ENCODE peak calls at places on chromosomes 16 and 17, in seven cellular contexts. Q, V, M, R, U, Y and J are unnamed samples.

GRCh38 chr16:4214215-4214621 is 27.7 kb downstream of the SRL start:
- DNase-seq in Y (no peak), U (no peak), Q (peak), R (peak), M (peak), V (no peak), J (no peak)

GRCh38 chr17:3512512-3513171 is 36.8 kb downstream of the ASPA start:
- DNase-seq in Y (no peak), M (peak), V (peak), Q (peak), U (peak), R (no peak), J (peak)

GRCh38 chr17:32271844-32272243 is 6.2 kb downstream of the RHBDL3 start:
- DNase-seq in V (no peak), Q (no peak), Y (no peak), U (no peak), R (no peak), M (no peak), J (no peak)

GRCh38 chr16:66422366-66422765 is 4.7 kb upstream of the BEAN1 start:
- DNase-seq in M (no peak), R (no peak), V (no peak), Y (no peak), U (no peak), Q (no peak), J (peak)

GRCh38 chr17:49454050-49454449 is 39.4 kb upstream of the PHB1 start:
- DNase-seq in M (no peak), Q (peak), R (no peak), V (no peak), Y (no peak), U (peak), J (no peak)

GRCh38 chr17:41421116-41421515 is 3.3 kb downstream of the KRT37 start:
- DNase-seq in Q (no peak), V (no peak), R (peak), M (no peak), Y (no peak), U (no peak), J (no peak)

GRCh38 chr17:20085283-20085875 is 76.2 kb downstream of the SPECC1 start:
- DNase-seq in Q (peak), V (no peak), U (peak), Y (no peak), M (no peak), R (no peak), J (peak)

GRCh38 chr17:14875557-14876412 is 389.3 kb downstream of the PMP22 start:
- DNase-seq in V (no peak), R (no peak), Y (no peak), U (no peak), Q (no peak), M (no peak), J (no peak)

GRCh38 chr16:11685844-11686618 is 17.8 kb downstream of the SNN start:
- DNase-seq in U (no peak), R (no peak), Y (no peak), V (no peak), Q (no peak), M (peak), J (no peak)

GRCh38 chr17:17811381-17812210 is 25.2 kb downstream of the SREBF1 start:
- DNase-seq in U (peak), Q (peak), V (no peak), R (no peak), M (no peak), Y (no peak), J (peak)